ENCODE peak calls at places on chromosome 15, in four cellular contexts. One of them, this sample, is unnamed.

GRCh38 chr15:32651229-32651837 is 9.8 kb downstream of the SCG5 start:
- DNase-seq in neuronal stem cell: peak
- DNase-seq in IMR-90: peak
- DNase-seq in H9: peak
- DNase-seq in this sample: peak

GRCh38 chr15:99021027-99021624 is 13.5 kb upstream of the PGPEP1L start:
- DNase-seq in IMR-90: no peak
- DNase-seq in H9: no peak
- DNase-seq in neuronal stem cell: no peak
- DNase-seq in this sample: no peak

GRCh38 chr15:70504305-70504951 is 258.9 kb downstream of the UACA start:
- DNase-seq in H9: no peak
- DNase-seq in neuronal stem cell: no peak
- DNase-seq in IMR-90: peak
- DNase-seq in this sample: peak

GRCh38 chr15:88897456-88898194 is 2.3 kb upstream of the HAPLN3 start:
- DNase-seq in neuronal stem cell: no peak
- DNase-seq in H9: no peak
- DNase-seq in IMR-90: peak
- DNase-seq in this sample: peak

GRCh38 chr15:101028772-101029438 is 109.7 kb downstream of the LRRK1 start:
- DNase-seq in neuronal stem cell: no peak
- DNase-seq in H9: peak
- DNase-seq in IMR-90: no peak
- DNase-seq in this sample: no peak

GRCh38 chr15:29141908-29142747 is 127.5 kb downstream of the NSMCE3 start:
- DNase-seq in neuronal stem cell: no peak
- DNase-seq in H9: peak
- DNase-seq in IMR-90: no peak
- DNase-seq in this sample: no peak

GRCh38 chr15:74461847-74462511 is 1.0 kb upstream of the UBL7 start:
- DNase-seq in IMR-90: no peak
- DNase-seq in H9: no peak
- DNase-seq in neuronal stem cell: no peak
- DNase-seq in this sample: peak

GRCh38 chr15:75921732-75922703 is 18.3 kb downstream of the FBXO22 start:
- DNase-seq in neuronal stem cell: no peak
- DNase-seq in IMR-90: peak
- DNase-seq in H9: no peak
- DNase-seq in this sample: peak

GRCh38 chr15:68235022-68235421 is 5.5 kb upstream of the CLN6 start:
- DNase-seq in IMR-90: no peak
- DNase-seq in H9: no peak
- DNase-seq in neuronal stem cell: no peak
- DNase-seq in this sample: no peak

GRCh38 chr15:73865904-73866303 is 7.5 kb upstream of the TBC1D21 start:
- DNase-seq in H9: peak
- DNase-seq in neuronal stem cell: no peak
- DNase-seq in IMR-90: no peak
- DNase-seq in this sample: no peak

GRCh38 chr15:53962646-53963561 is 15.3 kb upstream of the UNC13C start:
- DNase-seq in H9: peak
- DNase-seq in IMR-90: no peak
- DNase-seq in neuronal stem cell: peak
- DNase-seq in this sample: peak

GRCh38 chr15:93087825-93088199 is 1.2 kb downstream of the RGMA start:
- DNase-seq in IMR-90: peak
- DNase-seq in H9: peak
- DNase-seq in neuronal stem cell: peak
- DNase-seq in this sample: peak

GRCh38 chr15:46091860-46092450 is 457.1 kb downstream of the SQOR start:
- DNase-seq in IMR-90: peak
- DNase-seq in H9: peak
- DNase-seq in neuronal stem cell: peak
- DNase-seq in this sample: peak

GRCh38 chr15:100002091-100002620 is 268.9 kb upstream of the LYSMD4 start:
- DNase-seq in IMR-90: no peak
- DNase-seq in H9: no peak
- DNase-seq in neuronal stem cell: no peak
- DNase-seq in this sample: no peak

GRCh38 chr15:56233549-56233948 is 10.1 kb downstream of the RFX7 start:
- DNase-seq in IMR-90: no peak
- DNase-seq in neuronal stem cell: no peak
- DNase-seq in H9: no peak
- DNase-seq in this sample: no peak

GRCh38 chr15:77604973-77605372 is 27.7 kb downstream of the LINGO1 start:
- DNase-seq in IMR-90: no peak
- DNase-seq in neuronal stem cell: no peak
- DNase-seq in H9: no peak
- DNase-seq in this sample: no peak

GRCh38 chr15:81347910-81348309 is 24.0 kb upstream of the STARD5 start:
- DNase-seq in neuronal stem cell: no peak
- DNase-seq in IMR-90: no peak
- DNase-seq in H9: no peak
- DNase-seq in this sample: no peak

GRCh38 chr15:56886450-56886856 is 32.0 kb upstream of the TCF12 start:
- DNase-seq in H9: no peak
- DNase-seq in IMR-90: peak
- DNase-seq in neuronal stem cell: no peak
- DNase-seq in this sample: no peak

GRCh38 chr15:69604050-69604378 is 151.4 kb downstream of the RPLP1 start:
- DNase-seq in H9: peak
- DNase-seq in IMR-90: no peak
- DNase-seq in neuronal stem cell: no peak
- DNase-seq in this sample: peak

GRCh38 chr15:64635486-64635815 is 139.9 kb downstream of the RBPMS2 start:
- DNase-seq in neuronal stem cell: peak
- DNase-seq in H9: no peak
- DNase-seq in IMR-90: peak
- DNase-seq in this sample: peak
- H2BK5ac ChIP-seq in neuronal stem cell: no peak
- H2BK5ac ChIP-seq in H9: no peak
- H2BK5ac ChIP-seq in IMR-90: peak
- H2BK5ac ChIP-seq in this sample: no peak

DNA sequence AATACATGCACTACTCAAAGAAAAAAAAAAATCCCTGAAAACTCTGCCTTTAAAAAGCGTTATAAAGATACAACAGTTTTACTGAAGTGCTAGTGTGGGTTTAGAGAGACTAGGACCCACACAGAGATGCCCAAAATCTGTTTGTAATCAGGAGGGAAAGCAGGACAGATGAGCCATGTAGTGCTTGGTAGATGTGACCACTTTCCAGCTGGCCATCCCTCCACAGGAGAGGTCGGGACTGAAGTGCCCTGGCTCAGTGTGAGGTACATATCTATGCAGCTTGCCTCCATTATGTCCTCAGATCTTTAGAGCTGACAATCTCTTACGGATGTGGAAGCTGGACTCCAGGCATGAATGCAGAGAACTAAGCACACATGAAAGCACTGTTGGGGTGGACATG is 57.5 kb upstream of the NANOGP8 start:
- DNase-seq in neuronal stem cell: no peak
- DNase-seq in IMR-90: peak
- DNase-seq in H9: no peak
- DNase-seq in this sample: no peak
- H3K23ac ChIP-seq in neuronal stem cell: no peak
- H3K23ac ChIP-seq in IMR-90: peak
- H3K23ac ChIP-seq in H9: no peak
- H3K23ac ChIP-seq in this sample: no peak

GRCh38 chr15:84819291-84819768 is 2.2 kb downstream of the ALPK3 start:
- DNase-seq in neuronal stem cell: no peak
- DNase-seq in IMR-90: no peak
- DNase-seq in H9: no peak
- DNase-seq in this sample: peak
- H3K18ac ChIP-seq in neuronal stem cell: peak
- H3K18ac ChIP-seq in IMR-90: no peak
- H3K18ac ChIP-seq in H9: no peak
- H3K18ac ChIP-seq in this sample: peak

DNA sequence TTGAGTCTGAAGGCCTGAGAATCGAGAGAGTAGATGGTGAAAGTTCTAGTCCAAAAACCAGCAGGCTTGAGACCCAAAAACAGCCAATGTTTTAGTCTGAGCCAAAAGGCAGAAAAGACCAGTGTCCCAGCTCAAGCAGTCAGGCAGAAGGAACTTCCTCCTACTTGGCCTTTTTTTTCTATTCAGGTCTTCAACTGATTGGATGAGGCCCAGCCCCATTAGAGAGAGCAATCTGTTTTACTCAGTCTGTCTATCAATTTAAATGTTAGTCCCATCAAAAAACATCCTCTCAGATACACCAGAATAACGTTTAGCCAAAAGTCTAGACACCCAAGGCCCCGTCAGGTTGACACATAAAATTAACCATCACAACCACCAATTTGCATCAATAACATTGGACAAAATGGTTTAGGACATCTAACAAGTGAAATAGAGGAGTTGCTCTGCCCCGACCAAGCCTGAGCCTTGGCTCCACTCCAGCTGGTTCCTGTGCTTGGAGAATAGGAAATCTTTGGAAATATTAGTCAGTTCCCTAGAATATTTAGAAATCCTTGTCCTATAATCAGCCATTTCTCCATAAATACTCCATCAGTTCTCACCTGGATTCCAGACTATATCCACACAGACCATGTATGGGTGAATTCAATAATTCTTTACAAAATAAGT is 51.4 kb upstream of the LIPC start:
- DNase-seq in IMR-90: no peak
- DNase-seq in neuronal stem cell: no peak
- DNase-seq in H9: no peak
- DNase-seq in this sample: no peak
- H2BK5ac ChIP-seq in IMR-90: no peak
- H2BK5ac ChIP-seq in neuronal stem cell: no peak
- H2BK5ac ChIP-seq in H9: no peak
- H2BK5ac ChIP-seq in this sample: no peak

GRCh38 chr15:64285871-64286270 is 70.1 kb downstream of the CSNK1G1 start:
- DNase-seq in neuronal stem cell: peak
- DNase-seq in IMR-90: no peak
- DNase-seq in H9: no peak
- DNase-seq in this sample: peak
- H3K23ac ChIP-seq in neuronal stem cell: no peak
- H3K23ac ChIP-seq in IMR-90: no peak
- H3K23ac ChIP-seq in H9: no peak
- H3K23ac ChIP-seq in this sample: no peak

This sample was measured in mesendoderm.